ENCODE peak calls at places on chromosomes 4 and X, in nine cellular contexts. N is CD14-positive monocyte; V is upper lobe of left lung; X is ovary; K is stimulated activated CD4-positive, alpha-beta T cell treated with anti-CD3 and anti-CD28 coated beads, Interleukin-15, amount 100 ng/mL, for 1 hour; S is CD4-positive, alpha-beta T cell; D is T-cell; Y is memory B cell; U is activated T-cell treated with anti-CD3 and anti-CD28 coated beads for 48 hours. H is an unnamed sample.

GRCh38 chr4:56828784-56829535 is 7.5 kb upstream of the SPINK2 start:
- DNase-seq in N (no peak), V (no peak), X (no peak), K (no peak), S (no peak), D (no peak), Y (no peak), U (no peak), H (no peak)

GRCh38 chr4:4519296-4519898 is 22.5 kb downstream of the STX18 start:
- DNase-seq in N (no peak), V (no peak), X (no peak), K (no peak), S (no peak), D (no peak), Y (no peak), U (no peak), H (no peak)

GRCh38 chrX:10197597-10198210 is 40.9 kb downstream of the CLCN4 start:
- DNase-seq in N (no peak), V (no peak), X (no peak), K (no peak), S (no peak), D (no peak), Y (no peak), U (no peak), H (no peak)

GRCh38 chr4:6331018-6331417 is 61.4 kb downstream of the WFS1 start:
- DNase-seq in N (no peak), V (no peak), X (no peak), K (no peak), S (peak), D (no peak), Y (no peak), U (no peak), H (no peak)

GRCh38 chr4:61041527-61041926 is 158.6 kb upstream of the ADGRL3 start:
- DNase-seq in N (no peak), V (no peak), X (no peak), K (no peak), S (no peak), D (no peak), Y (no peak), U (no peak), H (no peak)

GRCh38 chrX:136652822-136653723 is 5.1 kb downstream of the CD40LG start:
- DNase-seq in N (no peak), V (no peak), X (no peak), K (no peak), S (no peak), D (no peak), Y (no peak), U (no peak), H (no peak)

GRCh38 chr4:33111106-33111505 is 2390.9 kb downstream of the PCDH7 start:
- DNase-seq in N (no peak), V (no peak), X (no peak), K (no peak), S (no peak), D (no peak), Y (no peak), U (no peak), H (no peak)

GRCh38 chr4:23958749-23959148 is 68.9 kb upstream of the PPARGC1A start:
- DNase-seq in N (no peak), V (no peak), X (no peak), K (no peak), S (no peak), D (no peak), Y (no peak), U (no peak), H (no peak)

GRCh38 chrX:128698528-128698927 is 646.3 kb upstream of the ACTRT1 start:
- DNase-seq in N (no peak), V (no peak), X (no peak), K (no peak), S (no peak), D (no peak), Y (no peak), U (no peak), H (no peak)

GRCh38 chr4:45350438-45350837 is 624.1 kb upstream of the GNPDA2 start:
- DNase-seq in N (no peak), V (no peak), X (no peak), K (no peak), S (no peak), D (no peak), Y (no peak), U (no peak), H (no peak)

GRCh38 chr4:7330031-7330596 is 104.6 kb downstream of the PSAPL1 start:
- DNase-seq in N (no peak), V (no peak), X (peak), K (no peak), S (no peak), D (no peak), Y (no peak), U (no peak), H (no peak)

GRCh38 chrX:97267916-97268680 is 384.4 kb downstream of the RPA4 start:
- DNase-seq in N (no peak), V (no peak), X (no peak), K (no peak), S (no peak), D (no peak), Y (no peak), U (no peak), H (no peak)

GRCh38 chr4:157043131-157043530 is 32.8 kb upstream of the GLRB start:
- DNase-seq in N (no peak), V (no peak), X (no peak), K (no peak), S (no peak), D (no peak), Y (no peak), U (no peak), H (no peak)

GRCh38 chrX:110050885-110051284 is 48.0 kb downstream of the TMEM164 start:
- DNase-seq in N (no peak), V (no peak), X (no peak), K (no peak), S (no peak), D (no peak), Y (no peak), U (no peak), H (no peak)

GRCh38 chr4:26717332-26717731 is 133.4 kb downstream of the TBC1D19 start:
- DNase-seq in N (no peak), V (no peak), X (no peak), K (no peak), S (no peak), D (no peak), Y (no peak), U (no peak), H (no peak)

GRCh38 chrX:22674947-22675346 is 324.8 kb upstream of the DDX53 start:
- DNase-seq in N (no peak), V (no peak), X (no peak), K (no peak), S (no peak), D (no peak), Y (no peak), U (no peak), H (no peak)

GRCh38 chr4:177391953-177392352 is 50.3 kb downstream of the AGA start:
- DNase-seq in N (no peak), V (no peak), X (no peak), K (no peak), S (no peak), D (no peak), Y (no peak), U (no peak), H (no peak)

GRCh38 chr4:92317047-92317446 is 13.3 kb downstream of the GRID2 start:
- DNase-seq in N (no peak), V (no peak), X (no peak), K (no peak), S (no peak), D (no peak), Y (no peak), U (no peak), H (no peak)